ENCODE peak calls at places on chromosomes 16 and 17, in four cellular contexts. D, E, H and K are unnamed samples.

GRCh38 chr17:14926526-14927122 is 338.5 kb downstream of the PMP22 start:
- DNase-seq in D (peak; percentile 24), H (peak; percentile 22), E (no peak), K (peak; percentile 63)

GRCh38 chr16:84952335-84953050 is 58.8 kb downstream of the ZDHHC7 start:
- DNase-seq in H (peak; percentile 62), E (peak; percentile 66), D (peak; percentile 53), K (peak; percentile 74)

GRCh38 chr17:75783803-75784472 is 668 bp upstream of the UNK start:
- DNase-seq in E (peak; percentile 51), H (no peak), D (no peak), K (no peak)

GRCh38 chr17:46865100-46865499 is 13.7 kb downstream of the WNT9B start:
- DNase-seq in E (no peak), D (no peak), H (no peak), K (no peak)

GRCh38 chr17:76132574-76133338 is 8.3 kb downstream of the FOXJ1 start:
- DNase-seq in D (peak; percentile 92), H (no peak), E (no peak), K (peak; percentile 39)

GRCh38 chr16:10883004-10883403 is 6.0 kb downstream of the CIITA start:
- DNase-seq in E (no peak), H (no peak), D (no peak), K (no peak)

GRCh38 chr17:59027750-59028149 is 78.9 kb downstream of the TRIM37 start:
- DNase-seq in D (no peak), H (peak; percentile 6), E (no peak), K (no peak)

GRCh38 chr16:10181196-10182162 is 749 bp downstream of the GRIN2A start:
- DNase-seq in D (no peak), E (peak; percentile 74), H (peak; percentile 66), K (peak; percentile 26)

GRCh38 chr16:85646358-85646907 is 33.3 kb downstream of the GSE1 start:
- DNase-seq in E (no peak), D (no peak), H (no peak), K (no peak)

GRCh38 chr17:27469256-27469655 is 13.0 kb downstream of the KSR1 start:
- DNase-seq in D (no peak), E (no peak), H (no peak), K (no peak)

GRCh38 chr17:72456026-72456569 is 335.3 kb downstream of the SOX9 start:
- DNase-seq in H (peak; percentile 91), D (no peak), E (no peak), K (peak; percentile 31)

GRCh38 chr16:55492756-55493380 is 13.9 kb downstream of the MMP2 start:
- DNase-seq in D (no peak), H (no peak), E (no peak), K (no peak)

GRCh38 chr16:82317411-82318168 is 147.6 kb upstream of the MPHOSPH6 start:
- DNase-seq in D (no peak), H (no peak), E (no peak), K (no peak)

GRCh38 chr17:78675316-78675616 is 98.1 kb upstream of the DNAH17 start:
- DNase-seq in H (no peak), E (no peak), D (no peak), K (no peak)

GRCh38 chr17:51926448-51926847 is 232.1 kb downstream of the CA10 start:
- DNase-seq in E (no peak), D (no peak), H (no peak), K (no peak)

GRCh38 chr17:81831957-81832607 is 1.0 kb downstream of the MCRIP1 start:
- DNase-seq in H (no peak), D (no peak), E (no peak), K (no peak)

GRCh38 chr17:29148257-29148789 is 31.9 kb downstream of the MYO18A start:
- DNase-seq in H (no peak), D (no peak), E (no peak), K (no peak)